ENCODE peak calls at places on chromosome 21, in five cellular contexts. Y, W, J, S and O are unnamed samples.
A peak's percentile ranks its signal among the peaks of the same experiment; 100 is the strongest.

GRCh38 chr21:35284199-35284598 is 235.1 kb upstream of the RUNX1 start:
- DNase-seq in J (no peak), S (no peak), W (no peak), Y (no peak), O (no peak)

GRCh38 chr21:42426876-42427480 is 23.3 kb downstream of the UBASH3A start:
- DNase-seq in Y (no peak), J (no peak), W (no peak), S (no peak), O (no peak)

GRCh38 chr21:10272216-10272615 is 249.2 kb upstream of the TPTE start:
- DNase-seq in Y (no peak), W (no peak), S (no peak), J (no peak), O (peak; percentile 64)

GRCh38 chr21:22796147-22796546 is 1797.9 kb downstream of the NCAM2 start:
- DNase-seq in Y (no peak), J (no peak), S (no peak), W (no peak), O (no peak)

GRCh38 chr21:34795152-34796141 is 126.7 kb downstream of the CLIC6 start:
- DNase-seq in J (no peak), S (no peak), W (no peak), Y (no peak), O (no peak)

GRCh38 chr21:40194181-40194580 is 326.9 kb downstream of the PCP4 start:
- DNase-seq in W (no peak), S (no peak), Y (no peak), J (no peak), O (no peak)

GRCh38 chr21:28066051-28066450 is 926.6 kb downstream of the LTN1 start:
- DNase-seq in S (no peak), J (no peak), Y (peak; percentile 66), W (no peak), O (no peak)

GRCh38 chr21:38671716-38672115 is 134.0 kb upstream of the ETS2 start:
- DNase-seq in J (no peak), S (no peak), W (no peak), Y (no peak), O (peak; percentile 17)

GRCh38 chr21:25385912-25386474 is 221.3 kb downstream of the MRPL39 start:
- DNase-seq in Y (peak; percentile 36), W (peak; percentile 49), S (peak; percentile 40), J (no peak), O (no peak)

GRCh38 chr21:38664821-38665220 is 140.9 kb upstream of the ETS2 start:
- DNase-seq in J (no peak), S (no peak), W (no peak), Y (no peak), O (no peak)

GRCh38 chr21:18493420-18493819 is 89.8 kb upstream of the TMPRSS15 start:
- DNase-seq in Y (no peak), S (no peak), W (no peak), J (no peak), O (no peak)

GRCh38 chr21:42765656-42766055 is 112.2 kb downstream of the PDE9A start:
- DNase-seq in S (no peak), Y (no peak), J (no peak), W (no peak), O (no peak)

GRCh38 chr21:38982804-38983203 is 177.1 kb downstream of the ETS2 start:
- DNase-seq in J (no peak), Y (no peak), S (no peak), W (no peak), O (no peak)

GRCh38 chr21:35039595-35040291 is 9.4 kb downstream of the RUNX1 start:
- DNase-seq in S (no peak), Y (no peak), J (no peak), W (no peak), O (no peak)

GRCh38 chr21:42614811-42615342 is 38.5 kb upstream of the PDE9A start:
- DNase-seq in Y (no peak), S (peak; percentile 50), J (peak; percentile 58), W (no peak), O (no peak)

GRCh38 chr21:31335957-31336738 is 7.9 kb downstream of the TIAM1 start:
- DNase-seq in Y (no peak), W (no peak), S (no peak), J (no peak), O (no peak)

GRCh38 chr21:43339668-43340067 is 87.3 kb downstream of the SIK1 start:
- DNase-seq in S (no peak), Y (no peak), J (no peak), W (no peak), O (no peak)

GRCh38 chr21:41360072-41360821 is 1.6 kb upstream of the MX2 start:
- DNase-seq in J (no peak), W (peak; percentile 28), S (no peak), Y (no peak), O (peak; percentile 76)
- TF ChIP-seq CTCF in J (no peak), W (no peak), S (no peak), Y (no peak), O (no peak)

GRCh38 chr21:20875741-20876140 is 122.5 kb upstream of the NCAM2 start:
- DNase-seq in S (no peak), W (no peak), J (no peak), Y (no peak), O (no peak)
- TF ChIP-seq CTCF in S (no peak), W (no peak), J (no peak), Y (no peak), O (peak; percentile 63)

DNA sequence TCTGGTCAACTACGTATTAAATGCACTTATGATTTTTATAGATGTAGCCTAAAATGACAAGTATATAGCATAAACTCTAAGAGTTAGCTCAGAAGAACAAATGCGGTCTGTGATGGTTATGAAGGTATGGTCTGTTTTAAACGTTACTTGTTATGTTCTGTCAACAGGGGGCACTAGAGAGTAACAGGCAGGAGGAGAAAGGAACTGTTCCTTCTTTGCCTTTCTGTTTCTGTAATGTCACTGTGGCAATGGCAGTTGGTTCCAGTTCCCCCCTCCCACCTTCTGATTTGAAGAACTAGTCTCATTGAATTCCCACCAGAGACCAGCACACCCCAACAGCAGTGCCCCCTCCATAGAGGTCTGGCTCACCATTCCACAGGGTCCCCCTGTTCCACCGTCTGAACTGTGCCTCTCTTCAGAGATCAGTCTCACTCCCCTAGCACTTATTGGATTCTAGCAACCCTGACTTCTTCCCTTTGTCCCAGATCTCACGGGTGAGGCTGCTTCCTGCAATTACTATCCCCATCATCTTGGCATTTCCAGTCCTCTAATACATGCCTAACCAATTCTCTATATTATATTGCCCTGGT is 14.0 kb downstream of the KRTAP24-1 start:
- DNase-seq in J (no peak), Y (peak; percentile 34), W (no peak), S (no peak), O (no peak)
- TF ChIP-seq CTCF in J (peak; percentile 72), Y (peak; percentile 53), W (peak; percentile 50), S (no peak), O (peak; percentile 31)

DNA sequence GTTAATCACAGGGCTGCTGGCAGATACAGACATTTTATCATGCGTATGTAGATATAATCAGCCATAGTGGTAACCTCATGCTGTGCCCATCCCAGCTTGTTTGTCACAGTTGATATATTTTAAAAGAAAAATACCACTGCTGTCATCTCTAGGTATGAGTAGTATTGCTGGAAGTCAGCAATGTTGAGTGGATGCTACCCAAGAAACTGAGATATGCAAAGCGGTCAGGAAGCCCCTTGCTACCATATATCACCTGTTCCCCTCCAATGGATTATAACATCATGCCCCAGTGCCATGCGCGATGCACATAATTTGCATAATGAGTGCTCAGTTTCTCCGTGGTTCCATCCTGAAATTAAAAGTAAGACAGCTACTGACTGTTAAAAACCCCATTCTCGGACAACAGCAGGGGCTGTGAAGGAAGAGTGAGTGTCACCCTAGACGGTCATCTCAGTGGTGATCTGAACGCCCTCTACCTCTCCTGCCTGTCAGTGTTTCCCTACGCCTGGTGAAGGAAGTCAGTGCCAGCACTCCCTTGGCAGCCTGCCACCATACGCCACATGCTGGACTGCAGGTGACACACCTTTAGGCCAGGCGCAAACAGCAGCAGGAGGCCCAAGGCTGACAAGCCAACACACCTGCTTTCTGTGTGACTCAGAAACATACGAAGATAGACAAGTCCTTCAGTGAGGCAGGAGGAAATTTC is 2.7 kb downstream of the IL10RB start:
- DNase-seq in Y (peak; percentile 97), S (peak; percentile 70), W (no peak), J (no peak), O (no peak)
- TF ChIP-seq CTCF in Y (peak; percentile 70), S (peak; percentile 6), W (no peak), J (no peak), O (no peak)

GRCh38 chr21:46095106-46095719 is 2.7 kb upstream of the COL6A2 start:
- DNase-seq in W (no peak), J (no peak), S (no peak), Y (no peak), O (peak; percentile 59)
- TF ChIP-seq CTCF in W (no peak), J (no peak), S (no peak), Y (no peak), O (no peak)

GRCh38 chr21:44615881-44616590 is 4.2 kb downstream of the KRTAP10-8 start:
- DNase-seq in W (no peak), Y (no peak), J (no peak), S (no peak), O (peak; percentile 83)
- TF ChIP-seq CTCF in W (no peak), Y (no peak), J (no peak), S (no peak), O (no peak)

GRCh38 chr21:37496972-37497371 is 130.4 kb downstream of the DYRK1A start:
- DNase-seq in W (no peak), J (no peak), Y (no peak), S (no peak), O (no peak)
- TF ChIP-seq CTCF in W (no peak), J (no peak), Y (peak; percentile 43), S (no peak), O (peak; percentile 52)

DNA sequence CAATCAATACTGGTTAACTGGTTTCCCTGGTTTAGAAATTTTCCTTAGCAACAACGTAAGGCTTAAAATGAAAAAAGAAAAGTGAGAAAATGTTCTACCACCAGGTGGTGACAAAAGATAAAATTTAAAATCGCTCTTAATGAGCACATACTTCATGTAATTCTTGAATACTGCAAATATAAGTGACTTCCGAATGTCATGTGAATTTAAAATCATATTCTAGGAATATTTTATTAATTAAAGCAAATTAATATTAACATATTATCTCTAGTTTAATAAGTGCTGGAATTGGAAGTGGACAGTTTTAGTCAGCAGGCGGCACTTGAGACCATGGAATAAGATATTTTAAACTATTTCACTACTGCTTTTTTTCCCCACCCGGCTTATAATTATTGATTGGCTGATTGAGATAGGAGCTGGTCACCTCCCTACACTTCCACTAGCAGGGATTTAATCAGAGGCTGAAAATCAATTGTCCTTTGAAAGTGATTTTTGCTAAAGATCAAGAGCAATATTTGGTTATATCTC is 5.0 kb upstream of the ADAMTS1 start:
- DNase-seq in W (no peak), Y (peak; percentile 58), S (no peak), J (no peak), O (no peak)
- TF ChIP-seq CTCF in W (peak; percentile 46), Y (peak; percentile 41), S (no peak), J (no peak), O (peak; percentile 88)